ENCODE peak calls at places on chromosomes 11 and 22, in eight cellular contexts. One of them, this sample, is unnamed.

GRCh38 chr11:86575208-86575855 is 97.1 kb downstream of the ME3 start:
- DNase-seq in Peyer's patch: no peak
- DNase-seq in uterus: no peak
- DNase-seq in nephron progenitor cell: no peak
- DNase-seq in H1: no peak
- DNase-seq in A549: no peak
- DNase-seq in RWPE1: no peak
- DNase-seq in heart left ventricle: no peak
- DNase-seq in this sample: no peak

GRCh38 chr11:28461338-28461737 is 353.1 kb downstream of the METTL15 start:
- DNase-seq in Peyer's patch: no peak
- DNase-seq in uterus: no peak
- DNase-seq in nephron progenitor cell: no peak
- DNase-seq in H1: no peak
- DNase-seq in A549: no peak
- DNase-seq in RWPE1: no peak
- DNase-seq in heart left ventricle: no peak
- DNase-seq in this sample: no peak

GRCh38 chr11:32200448-32200847 is 109.6 kb downstream of the RCN1 start:
- DNase-seq in Peyer's patch: no peak
- DNase-seq in uterus: no peak
- DNase-seq in nephron progenitor cell: no peak
- DNase-seq in H1: no peak
- DNase-seq in A549: no peak
- DNase-seq in RWPE1: no peak
- DNase-seq in heart left ventricle: no peak
- DNase-seq in this sample: no peak

GRCh38 chr11:107696140-107696539 is 15.7 kb downstream of the SLN start:
- DNase-seq in Peyer's patch: no peak
- DNase-seq in uterus: no peak
- DNase-seq in nephron progenitor cell: no peak
- DNase-seq in H1: no peak
- DNase-seq in A549: peak; percentile 71
- DNase-seq in RWPE1: peak; percentile 77
- DNase-seq in heart left ventricle: no peak
- DNase-seq in this sample: no peak

GRCh38 chr22:35684270-35684700 is 33.4 kb upstream of the APOL5 start:
- DNase-seq in Peyer's patch: no peak
- DNase-seq in uterus: no peak
- DNase-seq in nephron progenitor cell: no peak
- DNase-seq in H1: no peak
- DNase-seq in A549: peak; percentile 25
- DNase-seq in RWPE1: no peak
- DNase-seq in heart left ventricle: peak; percentile 26
- DNase-seq in this sample: no peak

GRCh38 chr22:37986371-37986770 is 2.0 kb upstream of the SOX10 start:
- DNase-seq in Peyer's patch: no peak
- DNase-seq in uterus: no peak
- DNase-seq in nephron progenitor cell: no peak
- DNase-seq in H1: no peak
- DNase-seq in A549: no peak
- DNase-seq in RWPE1: no peak
- DNase-seq in heart left ventricle: no peak
- DNase-seq in this sample: no peak

GRCh38 chr22:37483594-37484114 is 2.5 kb downstream of the MFNG start:
- DNase-seq in Peyer's patch: no peak
- DNase-seq in uterus: no peak
- DNase-seq in nephron progenitor cell: no peak
- DNase-seq in H1: no peak
- DNase-seq in A549: no peak
- DNase-seq in RWPE1: no peak
- DNase-seq in heart left ventricle: no peak
- DNase-seq in this sample: no peak

GRCh38 chr22:36220457-36220921 is 18.8 kb downstream of the APOL2 start:
- DNase-seq in Peyer's patch: no peak
- DNase-seq in uterus: peak; percentile 52
- DNase-seq in nephron progenitor cell: no peak
- DNase-seq in H1: no peak
- DNase-seq in A549: peak; percentile 30
- DNase-seq in RWPE1: no peak
- DNase-seq in heart left ventricle: no peak
- DNase-seq in this sample: no peak

GRCh38 chr22:39179841-39180335 is 27.4 kb upstream of the CBX7 start:
- DNase-seq in Peyer's patch: no peak
- DNase-seq in uterus: no peak
- DNase-seq in nephron progenitor cell: peak; percentile 21
- DNase-seq in H1: no peak
- DNase-seq in A549: no peak
- DNase-seq in RWPE1: no peak
- DNase-seq in heart left ventricle: peak; percentile 16
- DNase-seq in this sample: no peak

GRCh38 chr22:24593810-24594568 is 1.1 kb upstream of the LRRC75B start:
- DNase-seq in Peyer's patch: no peak
- DNase-seq in uterus: no peak
- DNase-seq in nephron progenitor cell: no peak
- DNase-seq in H1: no peak
- DNase-seq in A549: no peak
- DNase-seq in RWPE1: no peak
- DNase-seq in heart left ventricle: no peak
- DNase-seq in this sample: no peak

GRCh38 chr11:103812680-103813079 is 223.8 kb upstream of the DDI1 start:
- DNase-seq in Peyer's patch: no peak
- DNase-seq in uterus: no peak
- DNase-seq in nephron progenitor cell: no peak
- DNase-seq in H1: no peak
- DNase-seq in A549: no peak
- DNase-seq in RWPE1: no peak
- DNase-seq in heart left ventricle: no peak
- DNase-seq in this sample: no peak

GRCh38 chr11:65503923-65504670 is 5.3 kb downstream of the MALAT1 start:
- DNase-seq in Peyer's patch: no peak
- DNase-seq in uterus: no peak
- DNase-seq in nephron progenitor cell: no peak
- DNase-seq in H1: no peak
- DNase-seq in A549: peak; percentile 70
- DNase-seq in RWPE1: no peak
- DNase-seq in heart left ventricle: no peak
- DNase-seq in this sample: no peak

GRCh38 chr11:81165164-81165563 is 1568.5 kb downstream of the FAM181B start:
- DNase-seq in Peyer's patch: no peak
- DNase-seq in uterus: no peak
- DNase-seq in nephron progenitor cell: no peak
- DNase-seq in H1: no peak
- DNase-seq in A549: no peak
- DNase-seq in RWPE1: no peak
- DNase-seq in heart left ventricle: no peak
- DNase-seq in this sample: no peak

GRCh38 chr11:77695417-77695816 is 57.8 kb upstream of the CLNS1A start:
- DNase-seq in Peyer's patch: no peak
- DNase-seq in uterus: no peak
- DNase-seq in nephron progenitor cell: no peak
- DNase-seq in H1: no peak
- DNase-seq in A549: no peak
- DNase-seq in RWPE1: no peak
- DNase-seq in heart left ventricle: no peak
- DNase-seq in this sample: no peak

GRCh38 chr22:17083811-17084540 is 824 bp upstream of the IL17RA start:
- DNase-seq in Peyer's patch: no peak
- DNase-seq in uterus: no peak
- DNase-seq in nephron progenitor cell: no peak
- DNase-seq in H1: no peak
- DNase-seq in A549: no peak
- DNase-seq in RWPE1: no peak
- DNase-seq in heart left ventricle: no peak
- DNase-seq in this sample: no peak

GRCh38 chr11:64092119-64092760 is 56.5 kb downstream of the FLRT1 start:
- DNase-seq in Peyer's patch: no peak
- DNase-seq in uterus: no peak
- DNase-seq in nephron progenitor cell: no peak
- DNase-seq in H1: no peak
- DNase-seq in A549: no peak
- DNase-seq in RWPE1: no peak
- DNase-seq in heart left ventricle: no peak
- DNase-seq in this sample: no peak

GRCh38 chr11:7906481-7906880 is 24.6 kb downstream of the OR10A6 start:
- DNase-seq in Peyer's patch: no peak
- DNase-seq in uterus: no peak
- DNase-seq in nephron progenitor cell: no peak
- DNase-seq in H1: no peak
- DNase-seq in A549: no peak
- DNase-seq in RWPE1: no peak
- DNase-seq in heart left ventricle: no peak
- DNase-seq in this sample: no peak
- TF ChIP-seq CTCF in Peyer's patch: no peak
- TF ChIP-seq CTCF in uterus: no peak
- TF ChIP-seq CTCF in nephron progenitor cell: no peak
- TF ChIP-seq CTCF in H1: no peak
- TF ChIP-seq CTCF in A549: no peak
- TF ChIP-seq CTCF in RWPE1: no peak
- TF ChIP-seq CTCF in heart left ventricle: no peak
- TF ChIP-seq CTCF in this sample: no peak

DNA sequence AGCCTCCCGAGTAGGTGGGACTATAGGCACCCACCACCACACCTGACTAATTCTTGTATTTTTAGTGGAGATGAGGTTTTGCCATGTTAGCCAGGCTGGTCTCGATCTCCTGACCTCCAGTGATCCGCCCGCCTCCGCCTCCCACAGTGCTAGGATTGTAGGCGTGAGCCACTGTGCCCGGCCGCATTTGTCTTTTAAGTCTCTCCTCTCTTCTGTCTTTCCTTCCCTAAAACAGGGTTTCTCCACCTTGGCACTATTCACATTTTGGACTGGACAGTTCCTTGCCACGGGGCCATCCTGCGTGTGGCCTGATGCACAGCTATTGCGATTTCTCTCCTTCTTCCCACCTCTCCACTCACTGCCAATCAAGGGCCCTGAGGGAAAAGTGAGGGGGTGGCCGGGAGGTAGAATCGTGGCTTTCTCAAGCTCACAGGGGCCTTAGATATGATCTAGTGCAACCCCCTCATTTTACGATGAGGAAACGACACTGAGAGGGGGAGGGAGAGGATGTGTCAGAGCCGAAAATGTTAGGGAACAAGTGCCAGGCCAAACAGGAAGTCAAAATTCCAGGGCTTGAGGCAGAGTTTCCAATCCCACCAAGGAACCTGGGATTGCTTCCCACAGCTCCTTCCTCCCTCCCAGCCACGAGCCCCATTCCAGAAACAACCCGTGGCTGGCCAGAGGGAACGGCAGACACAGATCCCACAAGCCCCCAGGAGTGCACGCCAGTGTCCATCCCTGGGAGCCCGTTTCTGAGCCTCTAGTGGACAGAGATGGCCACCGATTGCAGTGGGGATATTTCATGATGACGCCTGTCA is 21.2 kb downstream of the SCGB1A1 start:
- DNase-seq in Peyer's patch: no peak
- DNase-seq in uterus: peak; percentile 78
- DNase-seq in nephron progenitor cell: no peak
- DNase-seq in H1: no peak
- DNase-seq in A549: no peak
- DNase-seq in RWPE1: no peak
- DNase-seq in heart left ventricle: peak; percentile 72
- DNase-seq in this sample: no peak
- TF ChIP-seq CTCF in Peyer's patch: no peak
- TF ChIP-seq CTCF in uterus: peak; percentile 6
- TF ChIP-seq CTCF in nephron progenitor cell: no peak
- TF ChIP-seq CTCF in H1: no peak
- TF ChIP-seq CTCF in A549: no peak
- TF ChIP-seq CTCF in RWPE1: no peak
- TF ChIP-seq CTCF in heart left ventricle: no peak
- TF ChIP-seq CTCF in this sample: no peak

GRCh38 chr11:128520886-128521696 is 66.3 kb downstream of the ETS1 start:
- DNase-seq in Peyer's patch: no peak
- DNase-seq in uterus: no peak
- DNase-seq in nephron progenitor cell: no peak
- DNase-seq in H1: no peak
- DNase-seq in A549: no peak
- DNase-seq in RWPE1: no peak
- DNase-seq in heart left ventricle: no peak
- DNase-seq in this sample: no peak
- TF ChIP-seq CTCF in Peyer's patch: peak; percentile 6
- TF ChIP-seq CTCF in uterus: no peak
- TF ChIP-seq CTCF in nephron progenitor cell: no peak
- TF ChIP-seq CTCF in H1: no peak
- TF ChIP-seq CTCF in A549: no peak
- TF ChIP-seq CTCF in RWPE1: no peak
- TF ChIP-seq CTCF in heart left ventricle: no peak
- TF ChIP-seq CTCF in this sample: no peak

GRCh38 chr11:36153581-36153980 is 135.6 kb downstream of the COMMD9 start:
- DNase-seq in Peyer's patch: no peak
- DNase-seq in uterus: no peak
- DNase-seq in nephron progenitor cell: no peak
- DNase-seq in H1: no peak
- DNase-seq in A549: no peak
- DNase-seq in RWPE1: no peak
- DNase-seq in heart left ventricle: no peak
- DNase-seq in this sample: no peak

GRCh38 chr11:36156486-36157150 is 132.6 kb downstream of the COMMD9 start:
- DNase-seq in Peyer's patch: no peak
- DNase-seq in uterus: peak; percentile 33
- DNase-seq in nephron progenitor cell: no peak
- DNase-seq in H1: no peak
- DNase-seq in A549: no peak
- DNase-seq in RWPE1: peak; percentile 42
- DNase-seq in heart left ventricle: no peak
- DNase-seq in this sample: no peak

GRCh38 chr11:36155301-36155700 is 133.9 kb downstream of the COMMD9 start:
- DNase-seq in Peyer's patch: no peak
- DNase-seq in uterus: peak; percentile 35
- DNase-seq in nephron progenitor cell: no peak
- DNase-seq in H1: no peak
- DNase-seq in A549: no peak
- DNase-seq in RWPE1: no peak
- DNase-seq in heart left ventricle: no peak
- DNase-seq in this sample: no peak

GRCh38 chr11:36157151-36157519 is 132.1 kb downstream of the COMMD9 start:
- DNase-seq in Peyer's patch: no peak
- DNase-seq in uterus: no peak
- DNase-seq in nephron progenitor cell: no peak
- DNase-seq in H1: no peak
- DNase-seq in A549: no peak
- DNase-seq in RWPE1: no peak
- DNase-seq in heart left ventricle: no peak
- DNase-seq in this sample: no peak

DNA sequence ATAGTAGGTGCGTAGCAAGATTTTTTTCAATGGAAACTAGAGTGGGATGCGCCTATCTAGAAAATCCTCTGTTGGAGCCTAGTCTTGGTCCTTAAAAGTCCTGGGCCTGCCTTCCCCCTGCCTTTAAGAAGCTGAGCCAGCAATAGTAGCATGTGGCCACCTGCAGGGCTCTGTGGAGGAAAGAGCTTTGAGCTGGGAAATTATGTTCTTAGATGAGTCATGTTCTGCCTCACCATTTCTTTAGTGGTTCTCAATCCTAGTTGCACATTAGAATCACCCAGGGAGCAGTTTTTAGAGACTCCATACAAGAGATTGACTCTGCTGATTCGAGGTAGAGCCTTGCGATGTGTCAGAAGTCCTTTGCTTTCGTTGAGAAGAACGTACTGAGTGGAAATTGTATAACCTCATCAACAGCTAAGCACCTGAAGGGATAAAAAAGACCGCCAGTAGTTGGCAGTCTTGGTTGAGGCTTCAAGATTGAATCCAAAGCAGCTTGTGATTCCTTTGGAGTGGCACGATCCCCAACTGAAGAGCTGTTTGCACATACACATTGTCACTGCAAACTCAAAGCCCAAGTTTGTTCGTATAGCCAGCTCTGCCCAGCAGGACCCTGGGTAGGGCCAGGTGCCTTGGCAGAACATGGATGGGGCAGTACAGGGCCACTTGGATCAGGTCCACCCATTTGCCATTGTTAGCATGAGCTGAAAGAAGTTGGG is 133.3 kb downstream of the COMMD9 start:
- DNase-seq in Peyer's patch: no peak
- DNase-seq in uterus: no peak
- DNase-seq in nephron progenitor cell: no peak
- DNase-seq in H1: no peak
- DNase-seq in A549: no peak
- DNase-seq in RWPE1: no peak
- DNase-seq in heart left ventricle: no peak
- DNase-seq in this sample: no peak
- TF ChIP-seq CTCF in Peyer's patch: no peak
- TF ChIP-seq CTCF in uterus: no peak
- TF ChIP-seq CTCF in nephron progenitor cell: no peak
- TF ChIP-seq CTCF in H1: no peak
- TF ChIP-seq CTCF in A549: no peak
- TF ChIP-seq CTCF in RWPE1: no peak
- TF ChIP-seq CTCF in heart left ventricle: no peak
- TF ChIP-seq CTCF in this sample: no peak

This sample was measured in endothelial cell.